ENCODE peak calls at places on chromosomes 13 and 19, in seven cellular contexts. F, G, E, J, B, L and W are unnamed samples.

GRCh38 chr19:13211426-13212308 is 61.5 kb downstream of the IER2 start:
- DNase-seq in L (no peak), B (no peak), F (no peak), E (no peak), G (no peak), J (no peak), W (no peak)

GRCh38 chr13:27160657-27161174 is 10.9 kb downstream of the USP12 start:
- DNase-seq in L (no peak), E (no peak), J (no peak), B (no peak), F (no peak), G (no peak), W (no peak)

GRCh38 chr19:3005345-3005744 is 23.7 kb downstream of the TLE2 start:
- DNase-seq in B (no peak), L (no peak), E (no peak), J (no peak), G (no peak), F (no peak), W (no peak)

GRCh38 chr13:29947839-29948238 is 97.4 kb upstream of the UBL3 start:
- DNase-seq in E (no peak), F (no peak), G (no peak), L (no peak), B (no peak), J (no peak), W (no peak)

GRCh38 chr19:42280761-42281174 is 11.7 kb downstream of the CIC start:
- DNase-seq in G (no peak), B (peak), F (no peak), E (no peak), J (no peak), L (no peak), W (no peak)

GRCh38 chr13:24066405-24067292 is 93.9 kb upstream of the SPATA13 start:
- DNase-seq in J (no peak), E (no peak), B (no peak), G (no peak), F (no peak), L (no peak), W (no peak)

GRCh38 chr19:5889288-5889971 is 14.2 kb downstream of the NDUFA11 start:
- DNase-seq in J (no peak), E (no peak), B (peak), G (no peak), F (no peak), L (no peak), W (no peak)

GRCh38 chr13:95497307-95497943 is 55.1 kb upstream of the CLDN10 start:
- DNase-seq in F (no peak), E (no peak), B (no peak), G (no peak), L (no peak), J (no peak), W (no peak)

GRCh38 chr19:3555653-3556422 is 1.5 kb downstream of the MFSD12 start:
- DNase-seq in E (no peak), J (no peak), B (no peak), G (no peak), L (no peak), F (no peak), W (no peak)

GRCh38 chr19:3358392-3358918 is 7.9 kb upstream of the NFIC start:
- DNase-seq in G (no peak), E (no peak), J (no peak), F (no peak), B (no peak), L (no peak), W (no peak)

GRCh38 chr19:2661615-2662014 is 40.9 kb downstream of the GNG7 start:
- DNase-seq in E (no peak), L (peak), F (no peak), B (no peak), J (no peak), G (no peak), W (no peak)

GRCh38 chr13:75803175-75803611 is 167.1 kb downstream of the LMO7 start:
- DNase-seq in J (no peak), E (no peak), F (peak), B (no peak), L (no peak), G (no peak), W (no peak)

GRCh38 chr13:30354481-30355404 is 47.4 kb upstream of the KATNAL1 start:
- DNase-seq in L (no peak), E (no peak), J (no peak), B (no peak), F (no peak), G (no peak), W (no peak)

GRCh38 chr13:48448963-48449614 is 36.2 kb upstream of the LPAR6 start:
- DNase-seq in G (no peak), B (peak), L (peak), F (no peak), J (no peak), E (peak), W (no peak)

GRCh38 chr13:114146629-114147028 is 14.2 kb upstream of the RASA3 start:
- DNase-seq in E (no peak), G (no peak), F (no peak), J (no peak), L (no peak), B (no peak), W (no peak)

GRCh38 chr19:33396701-33397535 is 23.4 kb downstream of the CEBPG start:
- DNase-seq in L (no peak), J (no peak), G (no peak), F (no peak), E (no peak), B (no peak), W (no peak)

GRCh38 chr19:49809155-49809986 is 3.7 kb downstream of the FUZ start:
- DNase-seq in B (peak), F (no peak), G (peak), L (peak), E (no peak), J (peak), W (peak)

GRCh38 chr19:1172353-1173159 is 1.5 kb downstream of the SBNO2 start:
- DNase-seq in B (peak), E (no peak), L (peak), G (peak), J (no peak), F (no peak), W (no peak)

GRCh38 chr19:49837425-49837824 is 13.5 kb upstream of the PTOV1 start:
- DNase-seq in J (no peak), E (no peak), G (no peak), F (no peak), B (no peak), L (no peak), W (no peak)

GRCh38 chr13:46647514-46648065 is 94.6 kb downstream of the LRCH1 start:
- DNase-seq in B (no peak), L (no peak), J (no peak), G (no peak), F (no peak), E (no peak), W (no peak)

GRCh38 chr19:472005-472858 is 11.4 kb upstream of the SHC2 start:
- DNase-seq in E (no peak), F (no peak), B (no peak), G (no peak), L (peak), J (no peak), W (no peak)

GRCh38 chr13:39311619-39312018 is 273.4 kb downstream of the NHLRC3 start:
- DNase-seq in E (no peak), L (peak), F (no peak), B (peak), G (no peak), J (no peak), W (no peak)

GRCh38 chr13:39765801-39766463 is 110.5 kb downstream of the COG6 start:
- DNase-seq in G (no peak), E (no peak), B (peak), F (peak), J (no peak), L (no peak), W (no peak)

GRCh38 chr19:18781885-18782527 is 9.1 kb downstream of the COMP start:
- DNase-seq in B (no peak), L (no peak), F (no peak), G (no peak), E (no peak), J (no peak), W (no peak)

GRCh38 chr19:918481-919156 is 1.5 kb downstream of the KISS1R start:
- DNase-seq in L (no peak), F (peak), E (no peak), B (no peak), J (no peak), G (no peak), W (no peak)